ENCODE peak calls at places on chromosomes 16 and 17, in nine cellular contexts. Y is fibroblast of mammary gland; G is transverse colon; H is Panc1; Q is CD8-positive, alpha-beta T cell; W is HAP-1; P is trophoblast cell; L is astrocyte of the cerebellum; Z is H1. S is an unnamed sample.

GRCh38 chr16:15942901-15943690 is 6.3 kb upstream of the ABCC1 start:
- DNase-seq in L (no peak), Y (no peak), Q (no peak), G (no peak), Z (no peak), H (no peak), W (no peak), P (no peak), S (no peak)

GRCh38 chr16:84737658-84738057 is 37.9 kb downstream of the USP10 start:
- DNase-seq in P (no peak), Q (no peak), W (no peak), G (peak), Z (no peak), L (no peak), H (no peak), Y (no peak), S (no peak)

GRCh38 chr16:87897563-87898505 is 28.5 kb upstream of the SLC7A5 start:
- DNase-seq in Q (no peak), Z (no peak), L (no peak), Y (no peak), H (no peak), G (no peak), W (no peak), P (no peak), S (no peak)

GRCh38 chr17:46868689-46869187 is 17.4 kb downstream of the WNT9B start:
- DNase-seq in Y (no peak), Z (no peak), G (no peak), L (no peak), H (no peak), W (no peak), Q (no peak), P (no peak), S (no peak)

GRCh38 chr17:70168044-70168978 is 1.0 kb upstream of the KCNJ2 start:
- DNase-seq in L (peak), Q (no peak), H (peak), P (peak), Y (peak), G (peak), W (no peak), Z (peak), S (peak)

GRCh38 chr16:8115814-8116213 is 474.5 kb downstream of the TMEM114 start:
- DNase-seq in Y (no peak), W (no peak), Q (no peak), G (no peak), Z (no peak), H (no peak), L (no peak), P (no peak), S (no peak)

GRCh38 chr17:10197721-10198508 is 491 bp downstream of the GAS7 start:
- DNase-seq in Q (no peak), G (no peak), W (no peak), Z (no peak), L (no peak), H (no peak), P (no peak), Y (no peak), S (peak)

GRCh38 chr16:84833542-84834402 is 14.0 kb downstream of the CRISPLD2 start:
- DNase-seq in Q (no peak), G (no peak), W (no peak), L (no peak), Y (peak), P (no peak), H (no peak), Z (no peak), S (no peak)

GRCh38 chr17:42908872-42909700 is 8.5 kb downstream of the G6PC1 start:
- DNase-seq in P (no peak), Q (no peak), L (no peak), Z (no peak), H (no peak), G (no peak), W (no peak), Y (no peak), S (no peak)

GRCh38 chr17:19386974-19387920 is at the start of gene MFAP4:
- DNase-seq in W (no peak), P (no peak), Z (peak), H (no peak), L (peak), G (peak), Y (peak), Q (no peak), S (peak)

GRCh38 chr17:19386276-19386863 is 620 bp downstream of the MFAP4 start:
- DNase-seq in Z (no peak), H (no peak), L (peak), W (no peak), P (peak), G (peak), Y (peak), Q (no peak), S (peak)

GRCh38 chr17:19388791-19389190 is 1.8 kb upstream of the MFAP4 start:
- DNase-seq in Q (no peak), G (peak), W (no peak), Z (no peak), P (no peak), L (no peak), Y (no peak), H (no peak), S (peak)

GRCh38 chr17:19389386-19389785 is 2.4 kb upstream of the MFAP4 start:
- DNase-seq in L (no peak), Y (no peak), P (no peak), W (no peak), Z (no peak), H (no peak), G (peak), Q (no peak), S (no peak)

DNA sequence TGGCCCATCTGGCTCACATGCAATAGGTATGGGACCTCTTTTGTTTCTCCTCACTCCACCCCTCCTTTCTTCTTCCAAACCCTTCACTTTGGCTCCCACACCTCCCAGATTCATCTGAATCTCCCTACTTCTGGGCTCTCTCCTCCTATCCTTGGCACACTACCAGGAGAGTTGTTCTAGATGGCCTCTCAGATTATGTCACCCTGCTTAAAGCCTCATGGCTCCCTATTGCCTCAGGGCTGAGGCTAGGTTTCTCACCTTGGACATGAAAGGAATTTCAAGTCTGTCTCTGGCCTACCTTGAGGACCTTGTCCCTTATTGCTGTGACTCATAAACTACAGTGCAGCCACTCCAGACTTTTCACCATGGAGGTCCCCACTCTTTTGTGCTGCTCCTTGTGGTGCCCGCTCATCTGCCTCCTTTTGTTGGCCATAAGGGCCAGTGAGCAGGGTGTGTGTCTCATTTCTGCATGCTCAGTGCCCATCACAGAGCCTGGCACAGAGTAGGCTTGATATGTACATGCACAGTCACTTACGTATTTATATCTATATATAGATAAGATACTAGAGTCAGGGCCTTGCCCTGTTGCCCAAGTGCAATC is 1.0 kb upstream of the MFAP4 start:
- DNase-seq in L (peak), Y (peak), Z (no peak), H (no peak), W (no peak), Q (no peak), G (no peak), P (peak), S (no peak)
- H3K4me3 ChIP-seq in L (no peak), Y (no peak), Z (no peak), H (no peak), W (no peak), Q (no peak), G (no peak), P (no peak), S (no peak)

GRCh38 chr16:1494711-1495110 is 1.6 kb downstream of the TELO2 start:
- DNase-seq in G (no peak), Q (no peak), L (no peak), Y (peak), H (no peak), W (no peak), Z (no peak), P (no peak), S (no peak)
- H3K4me3 ChIP-seq in G (peak), Q (no peak), L (no peak), Y (peak), H (peak), W (peak), Z (no peak), P (no peak), S (no peak)

GRCh38 chr17:50164697-50164988 is 1.2 kb upstream of the SGCA start:
- DNase-seq in G (no peak), L (no peak), Q (no peak), P (no peak), Y (no peak), W (no peak), Z (no peak), H (no peak), S (no peak)
- H3K4me3 ChIP-seq in G (no peak), L (no peak), Q (no peak), P (no peak), Y (no peak), W (no peak), Z (no peak), H (no peak), S (no peak)

GRCh38 chr17:76866774-76867577 is 1.2 kb upstream of the MGAT5B start:
- DNase-seq in Z (no peak), G (no peak), H (no peak), Q (no peak), Y (peak), W (no peak), L (peak), P (peak), S (no peak)
- H3K4me3 ChIP-seq in Z (no peak), G (no peak), H (no peak), Q (no peak), Y (no peak), W (no peak), L (no peak), P (no peak), S (no peak)

GRCh38 chr16:57283214-57283955 is 1.1 kb downstream of the PLLP start:
- DNase-seq in P (no peak), Y (no peak), Z (no peak), W (no peak), Q (no peak), H (no peak), G (no peak), L (no peak), S (no peak)
- H3K4me3 ChIP-seq in P (no peak), Y (no peak), Z (peak), W (no peak), Q (peak), H (no peak), G (peak), L (no peak), S (peak)

GRCh38 chr16:2840914-2841313 is 10.8 kb downstream of the ZG16B start:
- DNase-seq in H (no peak), Z (no peak), P (no peak), Y (no peak), W (no peak), G (no peak), L (no peak), Q (no peak), S (no peak)

GRCh38 chr16:2841606-2842339 is 11.7 kb downstream of the ZG16B start:
- DNase-seq in Y (no peak), P (no peak), Q (no peak), H (no peak), Z (no peak), W (no peak), G (no peak), L (no peak), S (no peak)

GRCh38 chr16:2839650-2840450 is 9.7 kb downstream of the ZG16B start:
- DNase-seq in W (no peak), Y (no peak), G (no peak), H (no peak), P (no peak), L (no peak), Z (no peak), Q (no peak), S (no peak)

GRCh38 chr16:2843526-2843925 is 13.4 kb downstream of the ZG16B start:
- DNase-seq in L (no peak), Q (no peak), Y (no peak), P (no peak), G (no peak), H (no peak), W (no peak), Z (no peak), S (no peak)

GRCh38 chr16:2842340-2843000 is 12.4 kb downstream of the ZG16B start:
- DNase-seq in Y (peak), Q (peak), Z (peak), G (peak), P (peak), W (peak), H (no peak), L (no peak), S (peak)
- H3K4me3 ChIP-seq in Y (peak), Q (peak), Z (no peak), G (no peak), P (no peak), W (peak), H (no peak), L (no peak), S (peak)

GRCh38 chr16:22358000-22358399 is 16.4 kb downstream of the CDR2 start:
- DNase-seq in W (no peak), H (no peak), Y (no peak), P (no peak), Z (no peak), Q (no peak), G (no peak), L (no peak), S (no peak)
- H3K4me3 ChIP-seq in W (no peak), H (no peak), Y (no peak), P (no peak), Z (no peak), Q (no peak), G (no peak), L (no peak), S (no peak)

DNA sequence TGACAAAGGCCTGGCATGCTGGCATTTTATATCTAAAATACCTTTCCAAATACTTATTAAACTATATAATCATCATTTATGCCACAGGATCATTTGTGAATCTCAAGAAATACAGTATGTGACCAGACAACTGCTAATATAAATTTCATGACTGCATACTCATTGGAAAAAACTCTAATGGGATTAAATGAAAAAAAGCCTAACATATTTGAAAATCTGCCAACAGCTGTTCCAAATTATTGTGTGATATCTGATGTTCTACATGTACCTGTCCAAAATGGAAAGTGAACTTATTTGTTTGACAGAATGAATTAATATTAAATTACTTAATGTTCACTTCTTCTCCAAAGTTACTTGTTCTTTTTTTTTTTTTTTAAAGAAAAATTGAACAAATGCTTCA is 113.9 kb downstream of the FTO start:
- DNase-seq in Q (no peak), H (no peak), G (no peak), Y (peak), L (peak), W (no peak), P (no peak), Z (no peak), S (no peak)
- H3K4me3 ChIP-seq in Q (no peak), H (no peak), G (no peak), Y (no peak), L (no peak), W (no peak), P (no peak), Z (no peak), S (no peak)

GRCh38 chr16:64321881-64322280 is 800.0 kb downstream of the CDH11 start:
- DNase-seq in W (no peak), Y (no peak), L (no peak), P (no peak), Z (no peak), G (no peak), H (no peak), Q (no peak), S (no peak)
- H3K4me3 ChIP-seq in W (no peak), Y (no peak), L (no peak), P (no peak), Z (no peak), G (no peak), H (no peak), Q (no peak), S (no peak)

GRCh38 chr17:81282876-81283275 is 12.2 kb downstream of the SLC38A10 start:
- DNase-seq in W (no peak), H (no peak), Z (no peak), Q (no peak), G (no peak), P (no peak), Y (no peak), L (no peak), S (no peak)

GRCh38 chr17:81285894-81286293 is 9.2 kb downstream of the SLC38A10 start:
- DNase-seq in G (no peak), Q (no peak), P (no peak), Y (no peak), H (no peak), W (no peak), L (no peak), Z (no peak), S (no peak)

GRCh38 chr17:81286491-81287145 is 8.5 kb downstream of the SLC38A10 start:
- DNase-seq in Z (no peak), Q (no peak), H (no peak), Y (no peak), W (no peak), G (no peak), L (no peak), P (no peak), S (no peak)

GRCh38 chr17:81287155-81287554 is 8.0 kb downstream of the SLC38A10 start:
- DNase-seq in P (no peak), H (no peak), W (no peak), L (no peak), G (no peak), Z (no peak), Q (no peak), Y (no peak), S (no peak)

GRCh38 chr17:81285179-81285878 is 9.8 kb downstream of the SLC38A10 start:
- DNase-seq in Y (peak), G (peak), L (no peak), W (no peak), Z (no peak), Q (peak), P (peak), H (no peak), S (peak)
- H3K4me3 ChIP-seq in Y (peak), G (peak), L (no peak), W (no peak), Z (no peak), Q (peak), P (no peak), H (no peak), S (no peak)

S was measured in testis.